ENCODE peak calls at places on chromosomes 1 and 21, in seven cellular contexts. H is AG04450; Q is aorta; G is mesendoderm; R is ovary; J is GM23248; C is CD8-positive, alpha-beta memory T cell. S is an unnamed sample.

GRCh38 chr1:160836981-160837557 is 25.6 kb downstream of the CD244 start:
- DNase-seq in J (no peak), H (no peak), R (no peak), G (no peak), C (no peak), Q (no peak), S (no peak)

GRCh38 chr1:155002479-155003226 is at the start of gene ZBTB7B:
- DNase-seq in R (peak), H (no peak), Q (peak), C (no peak), G (no peak), J (peak), S (no peak)

GRCh38 chr1:48572632-48573258 is 100.7 kb upstream of the SPATA6 start:
- DNase-seq in Q (no peak), J (peak), C (no peak), G (peak), R (peak), H (no peak), S (peak)

GRCh38 chr1:65658122-65658521 is 134.6 kb upstream of the PDE4B start:
- DNase-seq in H (no peak), R (no peak), C (no peak), J (peak), G (no peak), Q (no peak), S (no peak)

GRCh38 chr1:23593042-23593521 is 33.8 kb upstream of the ID3 start:
- DNase-seq in J (no peak), G (no peak), C (no peak), Q (no peak), R (no peak), H (no peak), S (no peak)

GRCh38 chr1:27349784-27350672 is 8.2 kb downstream of the SYTL1 start:
- DNase-seq in Q (peak), J (peak), C (no peak), H (peak), R (peak), G (peak), S (no peak)

GRCh38 chr1:204623894-204624361 is 61.6 kb downstream of the LRRN2 start:
- DNase-seq in H (no peak), J (peak), G (peak), Q (no peak), C (no peak), R (no peak), S (no peak)

GRCh38 chr1:62682531-62682930 is 5.7 kb downstream of the DOCK7 start:
- DNase-seq in R (no peak), J (peak), C (no peak), Q (no peak), H (no peak), G (peak), S (no peak)

GRCh38 chr1:171128463-171128862 is 37.8 kb downstream of the FMO3 start:
- DNase-seq in R (no peak), H (no peak), C (no peak), Q (no peak), J (no peak), G (no peak), S (no peak)
- H3K27ac ChIP-seq in R (no peak), H (peak), C (no peak), Q (peak), J (no peak), G (no peak), S (no peak)

DNA sequence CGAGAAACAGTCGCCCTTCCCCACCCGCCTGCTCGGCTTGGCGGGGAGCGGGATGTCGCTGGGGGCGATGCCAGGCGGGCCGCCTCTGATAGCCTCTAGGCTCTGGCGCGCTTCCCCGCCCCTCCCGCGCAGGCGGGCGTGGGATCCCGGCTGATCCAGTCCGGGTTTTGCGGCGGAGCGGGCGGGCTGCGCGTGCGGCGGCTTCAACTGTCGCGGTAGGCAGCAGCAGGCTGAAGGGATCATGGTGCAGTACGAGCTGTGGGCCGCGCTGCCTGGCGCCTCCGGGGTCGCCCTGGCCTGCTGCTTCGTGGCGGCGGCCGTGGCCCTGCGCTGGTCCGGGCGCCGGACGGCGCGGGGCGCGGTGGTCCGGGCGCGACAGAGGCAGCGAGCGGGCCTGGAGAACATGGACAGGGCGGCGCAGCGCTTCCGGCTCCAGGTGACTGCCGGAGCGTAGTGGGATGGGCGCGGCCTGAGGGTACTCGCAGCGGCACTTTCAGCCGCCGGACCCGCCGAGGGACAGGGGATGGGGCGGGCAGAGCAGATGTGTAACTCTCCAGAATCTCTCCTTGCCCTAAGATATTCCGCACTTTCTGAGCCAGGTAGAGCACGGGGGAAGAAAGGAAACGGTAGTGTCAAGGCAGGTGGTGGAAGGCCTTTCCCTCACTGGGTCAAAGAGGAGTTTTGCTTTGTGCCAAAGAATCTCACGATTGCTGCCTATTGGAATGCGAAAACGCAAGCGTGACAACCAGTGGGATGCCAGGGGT is at the start of gene FAAH:
- DNase-seq in C (peak), J (peak), H (no peak), G (peak), Q (peak), R (peak), S (peak)
- H3K4me3 ChIP-seq in C (no peak), J (peak), H (peak), G (peak), Q (peak), R (peak), S (peak)

GRCh38 chr1:206774096-206774495 is 1.8 kb upstream of the IL10 start:
- DNase-seq in H (no peak), Q (no peak), J (no peak), G (no peak), C (no peak), R (no peak), S (no peak)

GRCh38 chr1:206770531-206771352 is at the start of gene IL19:
- DNase-seq in G (peak), C (no peak), Q (no peak), H (no peak), R (no peak), J (peak), S (no peak)

GRCh38 chr1:206769331-206769731 is 1.2 kb upstream of the IL19 start:
- DNase-seq in H (no peak), G (no peak), C (peak), J (no peak), Q (no peak), R (no peak), S (no peak)

GRCh38 chr1:206771353-206771722 is 765 bp downstream of the IL19 start:
- DNase-seq in Q (no peak), J (no peak), H (no peak), G (no peak), R (no peak), C (no peak), S (no peak)

GRCh38 chr1:206772228-206773002 is at the start of gene IL10:
- DNase-seq in H (no peak), G (no peak), Q (no peak), J (no peak), R (no peak), C (no peak), S (no peak)
- H3K27ac ChIP-seq in H (no peak), G (no peak), Q (no peak), J (no peak), R (no peak), C (no peak), S (no peak)

DNA sequence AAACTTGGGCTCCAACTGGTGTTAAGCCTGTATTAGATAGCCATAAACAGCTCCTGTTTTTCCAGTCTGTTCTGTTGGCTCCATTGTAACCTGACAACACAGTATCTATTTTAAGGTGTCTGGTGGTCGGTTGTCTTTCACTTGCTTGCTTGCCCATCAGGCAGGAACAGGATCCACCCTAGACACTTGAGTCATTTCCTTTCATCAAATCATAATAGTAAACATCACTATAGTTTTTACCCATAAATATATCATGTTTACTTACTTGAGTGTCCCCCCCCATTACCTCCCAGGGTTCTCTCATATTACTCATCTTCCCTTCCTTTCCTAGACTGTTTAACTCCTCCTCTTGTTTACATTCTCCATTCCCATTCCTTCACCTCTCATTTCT is 2.9 kb downstream of the DDI2 start:
- DNase-seq in Q (no peak), J (peak), H (no peak), C (peak), R (no peak), G (peak), S (no peak)
- H3K4me3 ChIP-seq in Q (no peak), J (peak), H (no peak), C (no peak), R (no peak), G (no peak), S (no peak)

DNA sequence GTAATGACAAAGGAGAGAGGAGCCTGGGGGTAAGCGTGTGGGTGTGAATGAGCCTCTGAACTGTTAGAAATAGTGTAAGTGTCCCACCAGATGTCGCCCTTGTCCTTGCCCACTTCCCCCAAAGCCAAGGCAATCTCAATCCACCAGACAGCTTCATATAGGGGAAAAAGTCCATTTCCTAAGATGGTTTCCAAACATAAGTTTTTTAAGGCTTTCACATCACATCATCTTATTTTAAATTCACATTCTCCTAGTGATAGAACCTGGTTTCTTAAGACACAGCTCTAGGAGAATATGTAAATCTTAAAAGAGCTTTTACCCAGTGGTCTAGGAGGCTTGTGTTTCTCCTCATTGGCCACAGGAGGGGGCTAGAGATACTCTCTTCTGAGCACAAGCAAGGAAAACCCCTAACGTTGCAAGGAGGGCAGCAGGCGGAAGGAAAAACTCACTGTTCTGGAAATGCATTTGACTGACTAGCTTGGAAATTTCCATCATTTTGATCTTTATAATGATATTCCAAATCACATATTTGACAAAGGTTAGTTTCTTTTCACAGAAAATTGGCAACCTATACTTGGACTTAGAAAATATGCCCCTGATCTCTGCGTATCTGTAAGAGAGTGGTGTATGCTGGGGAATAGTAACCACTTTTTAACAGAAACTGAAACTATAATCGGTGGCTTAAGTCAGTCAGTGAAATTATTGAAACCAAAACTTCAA is 51.9 kb upstream of the LPAR3 start:
- DNase-seq in G (peak), R (peak), Q (no peak), J (peak), H (peak), C (peak), S (peak)
- H3K27ac ChIP-seq in G (no peak), R (no peak), Q (no peak), J (peak), H (no peak), C (peak), S (peak)

GRCh38 chr1:179329862-179330261 is 35.9 kb upstream of the AXDND1 start:
- DNase-seq in R (no peak), G (no peak), C (no peak), J (no peak), H (no peak), Q (no peak), S (no peak)
- H3K4me3 ChIP-seq in R (no peak), G (no peak), C (no peak), J (no peak), H (no peak), Q (no peak), S (no peak)

DNA sequence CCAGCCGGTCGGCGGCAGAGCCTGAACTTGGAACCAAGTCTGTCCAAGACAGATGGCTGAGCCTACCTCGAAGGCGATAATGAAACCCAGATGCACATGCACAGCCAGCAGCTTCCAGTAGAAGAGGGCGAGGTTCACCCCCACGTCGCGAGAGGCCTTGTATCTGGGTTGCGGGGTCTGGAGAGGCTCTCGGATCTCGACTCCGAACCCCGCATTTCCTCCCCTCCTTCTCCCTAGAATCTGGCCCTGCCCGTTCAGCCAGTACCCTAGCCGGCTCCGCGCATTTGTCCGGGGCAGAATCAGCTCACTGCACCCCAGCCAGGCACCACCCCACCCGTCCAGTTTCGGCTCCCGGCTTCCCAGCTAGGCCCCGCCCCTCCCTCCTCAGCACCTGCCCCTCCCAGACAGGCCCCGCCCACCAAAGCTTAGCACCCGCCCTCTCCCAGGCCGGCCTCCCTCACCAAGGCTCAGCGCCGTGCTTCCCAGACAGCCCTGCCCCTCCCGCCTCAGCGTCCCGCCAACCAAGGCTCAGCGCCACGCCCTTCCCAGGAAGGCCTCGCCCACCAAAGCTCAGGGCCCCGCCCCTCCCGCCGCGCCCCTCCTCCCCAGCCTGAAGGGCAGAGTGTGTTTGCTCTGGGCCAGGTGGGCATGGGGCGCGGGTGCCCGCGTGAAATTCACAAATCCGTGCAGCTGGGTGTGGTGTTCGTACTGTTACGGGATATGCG is 4.8 kb upstream of the ARHGEF19 start:
- DNase-seq in R (peak), G (peak), C (peak), J (peak), Q (peak), H (peak), S (peak)
- H3K27ac ChIP-seq in R (peak), G (no peak), C (peak), J (no peak), Q (no peak), H (no peak), S (peak)

GRCh38 chr1:216221260-216221700 is 202.0 kb downstream of the USH2A start:
- DNase-seq in Q (no peak), J (peak), G (peak), R (no peak), C (no peak), H (peak), S (no peak)

GRCh38 chr1:216222302-216222701 is 200.9 kb downstream of the USH2A start:
- DNase-seq in H (peak), C (no peak), G (peak), R (no peak), J (no peak), Q (no peak), S (no peak)

GRCh38 chr1:216224233-216224632 is 199.0 kb downstream of the USH2A start:
- DNase-seq in G (no peak), R (no peak), J (no peak), Q (no peak), C (no peak), H (no peak), S (no peak)

GRCh38 chr1:216223521-216223920 is 199.7 kb downstream of the USH2A start:
- DNase-seq in R (no peak), H (no peak), Q (no peak), C (no peak), G (no peak), J (peak), S (no peak)
- H3K4me3 ChIP-seq in R (no peak), H (no peak), Q (no peak), C (no peak), G (no peak), J (no peak), S (no peak)

GRCh38 chr21:43972850-43973633 is 39.1 kb upstream of the TRAPPC10 start:
- DNase-seq in H (no peak), C (no peak), G (no peak), R (peak), J (no peak), Q (no peak), S (no peak)

GRCh38 chr21:43973634-43973955 is 38.5 kb upstream of the TRAPPC10 start:
- DNase-seq in G (no peak), H (no peak), J (no peak), R (no peak), Q (no peak), C (no peak), S (no peak)

GRCh38 chr21:43970551-43970950 is 41.6 kb upstream of the TRAPPC10 start:
- DNase-seq in R (no peak), G (no peak), C (no peak), H (no peak), J (no peak), Q (no peak), S (no peak)

GRCh38 chr21:43971992-43972255 is 40.2 kb upstream of the TRAPPC10 start:
- DNase-seq in C (no peak), H (no peak), R (no peak), G (no peak), J (no peak), Q (no peak), S (no peak)

DNA sequence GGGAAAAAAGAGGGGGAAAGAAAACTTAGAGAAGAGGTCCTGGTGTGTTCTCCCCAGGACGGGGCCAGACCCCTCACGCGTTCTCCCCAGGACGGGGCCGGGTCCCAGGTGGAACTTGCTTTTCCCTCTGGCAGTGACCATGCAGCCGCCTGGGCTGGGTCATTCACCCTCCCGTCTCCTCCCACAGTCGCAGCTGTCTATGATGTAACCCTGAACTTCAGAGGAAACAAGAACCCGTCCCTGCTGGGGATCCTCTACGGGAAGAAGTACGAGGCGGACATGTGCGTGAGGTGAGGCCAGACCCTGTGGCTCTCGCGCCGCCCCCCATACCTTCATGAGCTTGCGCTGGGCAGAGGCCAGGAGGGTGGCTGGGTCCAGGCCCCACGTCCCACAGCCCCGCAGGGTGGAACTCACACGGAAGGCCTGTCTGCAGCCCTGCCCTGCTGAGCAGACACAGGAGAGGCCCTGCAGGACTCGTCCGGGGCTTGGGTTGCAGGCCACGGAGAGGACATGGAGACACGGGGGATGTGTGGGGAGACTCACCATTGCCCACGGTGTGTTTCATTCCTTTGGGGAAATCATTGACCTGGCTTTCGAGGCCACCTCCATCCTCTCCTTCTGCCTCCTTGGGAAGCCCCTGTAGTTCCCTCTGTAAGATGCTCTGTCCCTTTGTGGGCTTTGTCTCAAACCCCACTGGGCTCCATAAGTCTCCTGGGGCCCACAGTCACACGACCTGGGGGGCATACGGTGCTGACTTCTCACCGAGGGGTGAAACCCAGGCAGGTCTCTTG is 40.7 kb upstream of the TRAPPC10 start:
- DNase-seq in G (no peak), Q (no peak), J (no peak), H (no peak), C (no peak), R (no peak), S (no peak)
- H3K27ac ChIP-seq in G (no peak), Q (no peak), J (no peak), H (no peak), C (no peak), R (no peak), S (no peak)

GRCh38 chr1:932776-933602 is 9.3 kb downstream of the SAMD11 start:
- DNase-seq in H (no peak), R (no peak), Q (no peak), J (no peak), C (no peak), G (no peak), S (no peak)
- H3K4me3 ChIP-seq in H (no peak), R (no peak), Q (no peak), J (no peak), C (no peak), G (no peak), S (no peak)